ENCODE peak calls at places on chromosomes 13 and 19, in ten cellular contexts. B is anterior cingulate cortex; Y is fibroblast of the aortic adventitia; V is GOT3; M is activated naive CD4-positive, alpha-beta T cell; Z is choroid plexus epithelial cell; H is T-helper 17 cell; T is naive thymus-derived CD8-positive, alpha-beta T cell; L is NCI-H1092; I is stimulated activated CD8-positive, alpha-beta memory T cell treated with anti-CD3 and anti-CD28 coated beads, Interleukin-2, amount 100 ng/mL, for 1 hour. R is an unnamed sample.

GRCh38 chr13:40813662-40814454 is 24.4 kb downstream of the SLC25A15 start:
- DNase-seq in Z (peak), L (no peak), B (no peak), V (no peak), H (no peak), I (no peak), Y (peak), M (no peak), T (no peak), R (no peak)

GRCh38 chr13:44710576-44710975 is 134.4 kb upstream of the TSC22D1 start:
- DNase-seq in T (no peak), L (no peak), M (no peak), B (no peak), I (no peak), H (no peak), V (no peak), Y (peak), Z (peak), R (no peak)

GRCh38 chr13:61162106-61162505 is 253.5 kb downstream of the PCDH20 start:
- DNase-seq in B (no peak), T (no peak), L (no peak), M (no peak), Y (no peak), Z (no peak), V (no peak), I (no peak), H (no peak), R (no peak)

GRCh38 chr19:45959517-45960025 is 14.1 kb downstream of the NOVA2 start:
- DNase-seq in I (no peak), H (no peak), T (no peak), B (no peak), Z (no peak), M (no peak), Y (no peak), V (no peak), L (no peak), R (no peak)

GRCh38 chr13:21853779-21854178 is 182.9 kb downstream of the FGF9 start:
- DNase-seq in M (no peak), L (no peak), Y (no peak), I (no peak), Z (no peak), V (no peak), H (no peak), T (no peak), B (no peak), R (no peak)

GRCh38 chr13:73335938-73336337 is 277.1 kb downstream of the KLF5 start:
- DNase-seq in M (no peak), Z (no peak), I (no peak), H (no peak), B (no peak), V (no peak), Y (no peak), L (no peak), T (no peak), R (no peak)

GRCh38 chr13:110250258-110250891 is 56.6 kb downstream of the COL4A1 start:
- DNase-seq in H (no peak), B (no peak), L (no peak), I (no peak), Z (peak), V (no peak), M (no peak), T (no peak), Y (peak), R (peak)

GRCh38 chr19:37905936-37906867 is at the start of gene WDR87:
- DNase-seq in M (peak), L (peak), H (peak), Y (peak), I (peak), V (no peak), B (no peak), Z (peak), T (peak), R (no peak)

GRCh38 chr19:10612515-10613119 is 12.7 kb upstream of the SLC44A2 start:
- DNase-seq in V (no peak), Y (peak), T (no peak), B (no peak), M (no peak), H (no peak), I (no peak), Z (no peak), L (no peak), R (peak)

GRCh38 chr13:98203641-98204326 is 26.7 kb upstream of the RNF113B start:
- DNase-seq in T (no peak), B (no peak), L (no peak), I (no peak), Z (no peak), V (no peak), Y (peak), H (no peak), M (no peak), R (no peak)

GRCh38 chr13:53782400-53783030 is 753.9 kb downstream of the OLFM4 start:
- DNase-seq in I (no peak), M (no peak), V (no peak), L (peak), T (no peak), H (no peak), Z (peak), Y (peak), B (no peak), R (peak)

GRCh38 chr19:9860407-9860806 is 25.3 kb downstream of the PIN1 start:
- DNase-seq in H (no peak), T (no peak), M (no peak), L (no peak), Y (no peak), I (no peak), V (no peak), Z (no peak), B (no peak), R (no peak)

GRCh38 chr19:3631053-3631861 is 4.7 kb upstream of the CACTIN start:
- DNase-seq in Y (no peak), L (no peak), I (no peak), B (no peak), T (no peak), Z (no peak), V (no peak), M (no peak), H (no peak), R (no peak)

GRCh38 chr19:4053423-4054324 is 13.0 kb downstream of the ZBTB7A start:
- DNase-seq in H (no peak), I (no peak), L (no peak), Y (no peak), B (no peak), M (no peak), T (no peak), V (no peak), Z (no peak), R (no peak)

GRCh38 chr13:65966991-65967451 is 1263.1 kb downstream of the PCDH9 start:
- DNase-seq in Y (peak), V (no peak), I (no peak), H (no peak), T (no peak), L (no peak), M (no peak), B (no peak), Z (peak), R (peak)

GRCh38 chr13:23506071-23506820 is 64.0 kb upstream of the TNFRSF19 start:
- DNase-seq in M (no peak), V (no peak), I (no peak), Y (no peak), Z (no peak), H (no peak), L (no peak), B (no peak), T (no peak), R (no peak)

GRCh38 chr13:27106144-27106543 is 65.5 kb downstream of the USP12 start:
- DNase-seq in Z (no peak), H (no peak), I (no peak), V (no peak), M (no peak), B (no peak), T (no peak), L (no peak), Y (no peak), R (no peak)

GRCh38 chr19:6041991-6042421 is 64.1 kb upstream of the RANBP3 start:
- DNase-seq in Y (no peak), L (no peak), I (no peak), M (no peak), T (no peak), Z (no peak), V (no peak), B (no peak), H (no peak), R (peak)

GRCh38 chr19:22735911-22736645 is 47.9 kb downstream of the ZNF99 start:
- DNase-seq in I (no peak), Z (no peak), V (no peak), M (no peak), Y (no peak), L (no peak), T (no peak), H (no peak), B (no peak), R (no peak)

GRCh38 chr13:109166807-109167206 is 537.4 kb downstream of the MYO16 start:
- DNase-seq in L (no peak), Y (no peak), Z (no peak), H (no peak), M (no peak), V (no peak), I (no peak), T (no peak), B (no peak), R (peak)

GRCh38 chr13:110426745-110427144 is 119.7 kb downstream of the COL4A2 start:
- DNase-seq in L (peak), M (no peak), H (no peak), B (no peak), I (no peak), Z (no peak), Y (no peak), V (no peak), T (no peak), R (no peak)

GRCh38 chr13:86409466-86410241 is 610.4 kb upstream of the SLITRK6 start:
- DNase-seq in Z (no peak), T (no peak), Y (no peak), H (no peak), B (no peak), I (no peak), V (no peak), L (no peak), M (no peak), R (no peak)

GRCh38 chr19:2070436-2070827 is 19.4 kb upstream of the MKNK2 start:
- DNase-seq in V (no peak), L (no peak), I (no peak), M (no peak), H (no peak), B (no peak), Y (no peak), Z (no peak), T (no peak), R (peak)

GRCh38 chr19:13082192-13083007 is 20.3 kb downstream of the LYL1 start:
- DNase-seq in H (no peak), I (no peak), B (no peak), Y (peak), M (no peak), T (no peak), V (no peak), Z (peak), L (peak), R (peak)